ENCODE peak calls at places on chromosomes 4 and X, in five cellular contexts. One of them, this sample, is unnamed.

GRCh38 chrX:1248381-1249061 is 20.1 kb upstream of the CSF2RA start:
- DNase-seq in NCI-H1694: no peak
- DNase-seq in cardiac fibroblast: no peak
- DNase-seq in C1 segment of cervical spinal cord: no peak
- DNase-seq in GM12865: peak
- DNase-seq in this sample: peak

GRCh38 chr4:75880278-75880677 is 22.0 kb downstream of the PPEF2 start:
- DNase-seq in NCI-H1694: no peak
- DNase-seq in cardiac fibroblast: no peak
- DNase-seq in C1 segment of cervical spinal cord: no peak
- DNase-seq in GM12865: no peak
- DNase-seq in this sample: no peak

GRCh38 chr4:41428941-41429669 is 108.9 kb upstream of the LIMCH1 start:
- DNase-seq in NCI-H1694: peak
- DNase-seq in cardiac fibroblast: no peak
- DNase-seq in C1 segment of cervical spinal cord: no peak
- DNase-seq in GM12865: no peak
- DNase-seq in this sample: no peak

GRCh38 chr4:4913147-4913561 is 53.7 kb downstream of the MSX1 start:
- DNase-seq in NCI-H1694: no peak
- DNase-seq in cardiac fibroblast: no peak
- DNase-seq in C1 segment of cervical spinal cord: no peak
- DNase-seq in GM12865: no peak
- DNase-seq in this sample: no peak

GRCh38 chrX:40326186-40326965 is 228.6 kb upstream of the BCOR start:
- DNase-seq in NCI-H1694: no peak
- DNase-seq in cardiac fibroblast: no peak
- DNase-seq in C1 segment of cervical spinal cord: no peak
- DNase-seq in GM12865: no peak
- DNase-seq in this sample: no peak

GRCh38 chr4:168421671-168422070 is 58.6 kb downstream of the DDX60L start:
- DNase-seq in NCI-H1694: no peak
- DNase-seq in cardiac fibroblast: peak
- DNase-seq in C1 segment of cervical spinal cord: no peak
- DNase-seq in GM12865: no peak
- DNase-seq in this sample: no peak

GRCh38 chrX:97074400-97074799 is 190.7 kb downstream of the RPA4 start:
- DNase-seq in NCI-H1694: no peak
- DNase-seq in cardiac fibroblast: no peak
- DNase-seq in C1 segment of cervical spinal cord: no peak
- DNase-seq in GM12865: no peak
- DNase-seq in this sample: no peak

GRCh38 chr4:105965183-105965800 is 70.0 kb downstream of the NPNT start:
- DNase-seq in NCI-H1694: no peak
- DNase-seq in cardiac fibroblast: no peak
- DNase-seq in C1 segment of cervical spinal cord: no peak
- DNase-seq in GM12865: no peak
- DNase-seq in this sample: no peak

GRCh38 chr4:168845897-168846296 is 164.2 kb downstream of the CBR4 start:
- DNase-seq in NCI-H1694: no peak
- DNase-seq in cardiac fibroblast: no peak
- DNase-seq in C1 segment of cervical spinal cord: no peak
- DNase-seq in GM12865: no peak
- DNase-seq in this sample: no peak

GRCh38 chr4:109005523-109005922 is 242.7 kb upstream of the ETNPPL start:
- DNase-seq in NCI-H1694: no peak
- DNase-seq in cardiac fibroblast: no peak
- DNase-seq in C1 segment of cervical spinal cord: no peak
- DNase-seq in GM12865: no peak
- DNase-seq in this sample: no peak

GRCh38 chrX:101287402-101287801 is 3.7 kb downstream of the TAF7L start:
- DNase-seq in NCI-H1694: peak
- DNase-seq in cardiac fibroblast: peak
- DNase-seq in C1 segment of cervical spinal cord: no peak
- DNase-seq in GM12865: peak
- DNase-seq in this sample: peak

GRCh38 chrX:72121381-72121780 is 10.3 kb downstream of the RTL5 start:
- DNase-seq in NCI-H1694: no peak
- DNase-seq in cardiac fibroblast: peak
- DNase-seq in C1 segment of cervical spinal cord: no peak
- DNase-seq in GM12865: peak
- DNase-seq in this sample: no peak

GRCh38 chrX:40169193-40170086 is 71.7 kb upstream of the BCOR start:
- DNase-seq in NCI-H1694: peak
- DNase-seq in cardiac fibroblast: peak
- DNase-seq in C1 segment of cervical spinal cord: no peak
- DNase-seq in GM12865: peak
- DNase-seq in this sample: peak

GRCh38 chrX:154368630-154369452 is 5.6 kb downstream of the FLNA start:
- DNase-seq in NCI-H1694: no peak
- DNase-seq in cardiac fibroblast: peak
- DNase-seq in C1 segment of cervical spinal cord: no peak
- DNase-seq in GM12865: peak
- DNase-seq in this sample: no peak

GRCh38 chr4:54637325-54637724 is 20.4 kb upstream of the KIT start:
- DNase-seq in NCI-H1694: no peak
- DNase-seq in cardiac fibroblast: no peak
- DNase-seq in C1 segment of cervical spinal cord: no peak
- DNase-seq in GM12865: no peak
- DNase-seq in this sample: no peak

GRCh38 chr4:168677063-168677462 is 180.2 kb downstream of the PALLD start:
- DNase-seq in NCI-H1694: no peak
- DNase-seq in cardiac fibroblast: no peak
- DNase-seq in C1 segment of cervical spinal cord: no peak
- DNase-seq in GM12865: no peak
- DNase-seq in this sample: no peak

GRCh38 chr4:99658666-99659065 is 1.0 kb upstream of the C4orf54 start:
- DNase-seq in NCI-H1694: no peak
- DNase-seq in cardiac fibroblast: no peak
- DNase-seq in C1 segment of cervical spinal cord: no peak
- DNase-seq in GM12865: no peak
- DNase-seq in this sample: no peak

GRCh38 chrX:151828434-151829080 is 84.1 kb upstream of the MAGEA4 start:
- DNase-seq in NCI-H1694: no peak
- DNase-seq in cardiac fibroblast: no peak
- DNase-seq in C1 segment of cervical spinal cord: no peak
- DNase-seq in GM12865: no peak
- DNase-seq in this sample: no peak

GRCh38 chrX:131279197-131279596 is 9.9 kb downstream of the IGSF1 start:
- DNase-seq in NCI-H1694: no peak
- DNase-seq in cardiac fibroblast: no peak
- DNase-seq in C1 segment of cervical spinal cord: no peak
- DNase-seq in GM12865: no peak
- DNase-seq in this sample: no peak

GRCh38 chr4:145179201-145179860 is 1.1 kb downstream of the OTUD4 start:
- DNase-seq in NCI-H1694: no peak
- DNase-seq in cardiac fibroblast: peak
- DNase-seq in C1 segment of cervical spinal cord: peak
- DNase-seq in GM12865: peak
- DNase-seq in this sample: peak

GRCh38 chr4:147340111-147340510 is 140.8 kb upstream of the EDNRA start:
- DNase-seq in NCI-H1694: no peak
- DNase-seq in cardiac fibroblast: peak
- DNase-seq in C1 segment of cervical spinal cord: no peak
- DNase-seq in GM12865: peak
- DNase-seq in this sample: no peak

GRCh38 chr4:147975325-147975724 is 243.4 kb downstream of the ARHGAP10 start:
- DNase-seq in NCI-H1694: no peak
- DNase-seq in cardiac fibroblast: peak
- DNase-seq in C1 segment of cervical spinal cord: no peak
- DNase-seq in GM12865: no peak
- DNase-seq in this sample: no peak

GRCh38 chr4:149031399-149031798 is 589.2 kb upstream of the NR3C2 start:
- DNase-seq in NCI-H1694: no peak
- DNase-seq in cardiac fibroblast: peak
- DNase-seq in C1 segment of cervical spinal cord: no peak
- DNase-seq in GM12865: peak
- DNase-seq in this sample: no peak

GRCh38 chr4:150593996-150594395 is 12.0 kb downstream of the MAB21L2 start:
- DNase-seq in NCI-H1694: peak
- DNase-seq in cardiac fibroblast: peak
- DNase-seq in C1 segment of cervical spinal cord: no peak
- DNase-seq in GM12865: no peak
- DNase-seq in this sample: no peak

GRCh38 chrX:155068165-155068564 is 2.8 kb downstream of the CMC4 start:
- DNase-seq in NCI-H1694: no peak
- DNase-seq in cardiac fibroblast: peak
- DNase-seq in C1 segment of cervical spinal cord: no peak
- DNase-seq in GM12865: no peak
- DNase-seq in this sample: no peak

GRCh38 chr4:177611974-177612664 is 169.9 kb upstream of the AGA start:
- DNase-seq in NCI-H1694: no peak
- DNase-seq in cardiac fibroblast: no peak
- DNase-seq in C1 segment of cervical spinal cord: no peak
- DNase-seq in GM12865: no peak
- DNase-seq in this sample: no peak

GRCh38 chrX:124212622-124213021 is 119.8 kb upstream of the TEX13D start:
- DNase-seq in NCI-H1694: no peak
- DNase-seq in cardiac fibroblast: no peak
- DNase-seq in C1 segment of cervical spinal cord: no peak
- DNase-seq in GM12865: no peak
- DNase-seq in this sample: no peak

GRCh38 chrX:10509397-10509796 is 111.0 kb downstream of the MID1 start:
- DNase-seq in NCI-H1694: no peak
- DNase-seq in cardiac fibroblast: no peak
- DNase-seq in C1 segment of cervical spinal cord: peak
- DNase-seq in GM12865: no peak
- DNase-seq in this sample: no peak

GRCh38 chrX:129965166-129965565 is 17.3 kb upstream of the BCORL1 start:
- DNase-seq in NCI-H1694: no peak
- DNase-seq in cardiac fibroblast: no peak
- DNase-seq in C1 segment of cervical spinal cord: no peak
- DNase-seq in GM12865: no peak
- DNase-seq in this sample: no peak

GRCh38 chr4:52250124-52250523 is 199.0 kb downstream of the SPATA18 start:
- DNase-seq in NCI-H1694: peak
- DNase-seq in cardiac fibroblast: peak
- DNase-seq in C1 segment of cervical spinal cord: no peak
- DNase-seq in GM12865: no peak
- DNase-seq in this sample: no peak

This sample was measured in T47D.